ENCODE peak calls at places on chromosome 1, in nine cellular contexts. One of them, this sample, is unnamed.

GRCh38 chr1:81617308-81618027 is 183.3 kb upstream of the ADGRL2 start:
- DNase-seq in D721Med: no peak
- DNase-seq in body of pancreas: no peak
- DNase-seq in T47D: no peak
- DNase-seq in mesenteric fat pad: no peak
- DNase-seq in Karpas-422: no peak
- DNase-seq in stimulated activated CD8-positive, alpha-beta memory T cell treated with anti-CD3 and anti-CD28 coated beads, Interleukin-7, amount 100 ng/mL, for 48 hours: no peak
- DNase-seq in substantia nigra: no peak
- DNase-seq in psoas muscle: no peak
- DNase-seq in this sample: no peak

GRCh38 chr1:241721011-241721410 is 68.9 kb downstream of the WDR64 start:
- DNase-seq in D721Med: no peak
- DNase-seq in body of pancreas: no peak
- DNase-seq in T47D: no peak
- DNase-seq in mesenteric fat pad: no peak
- DNase-seq in Karpas-422: no peak
- DNase-seq in stimulated activated CD8-positive, alpha-beta memory T cell treated with anti-CD3 and anti-CD28 coated beads, Interleukin-7, amount 100 ng/mL, for 48 hours: no peak
- DNase-seq in substantia nigra: no peak
- DNase-seq in psoas muscle: no peak
- DNase-seq in this sample: no peak

GRCh38 chr1:151055581-151055980 is 3.8 kb downstream of the CDC42SE1 start:
- DNase-seq in D721Med: no peak
- DNase-seq in body of pancreas: no peak
- DNase-seq in T47D: no peak
- DNase-seq in mesenteric fat pad: no peak
- DNase-seq in Karpas-422: no peak
- DNase-seq in stimulated activated CD8-positive, alpha-beta memory T cell treated with anti-CD3 and anti-CD28 coated beads, Interleukin-7, amount 100 ng/mL, for 48 hours: no peak
- DNase-seq in substantia nigra: no peak
- DNase-seq in psoas muscle: no peak
- DNase-seq in this sample: no peak

GRCh38 chr1:172430128-172430454 is 9.6 kb downstream of the C1orf105 start:
- DNase-seq in D721Med: no peak
- DNase-seq in body of pancreas: no peak
- DNase-seq in T47D: no peak
- DNase-seq in mesenteric fat pad: no peak
- DNase-seq in Karpas-422: no peak
- DNase-seq in stimulated activated CD8-positive, alpha-beta memory T cell treated with anti-CD3 and anti-CD28 coated beads, Interleukin-7, amount 100 ng/mL, for 48 hours: no peak
- DNase-seq in substantia nigra: no peak
- DNase-seq in psoas muscle: no peak
- DNase-seq in this sample: no peak

GRCh38 chr1:31573261-31573660 is 3.1 kb upstream of the TINAGL1 start:
- DNase-seq in D721Med: no peak
- DNase-seq in body of pancreas: no peak
- DNase-seq in T47D: no peak
- DNase-seq in mesenteric fat pad: peak; percentile 51
- DNase-seq in Karpas-422: no peak
- DNase-seq in stimulated activated CD8-positive, alpha-beta memory T cell treated with anti-CD3 and anti-CD28 coated beads, Interleukin-7, amount 100 ng/mL, for 48 hours: no peak
- DNase-seq in substantia nigra: no peak
- DNase-seq in psoas muscle: no peak
- DNase-seq in this sample: no peak

GRCh38 chr1:191022856-191023255 is 545.2 kb upstream of the BRINP3 start:
- DNase-seq in D721Med: no peak
- DNase-seq in body of pancreas: no peak
- DNase-seq in T47D: no peak
- DNase-seq in mesenteric fat pad: no peak
- DNase-seq in Karpas-422: no peak
- DNase-seq in stimulated activated CD8-positive, alpha-beta memory T cell treated with anti-CD3 and anti-CD28 coated beads, Interleukin-7, amount 100 ng/mL, for 48 hours: no peak
- DNase-seq in substantia nigra: no peak
- DNase-seq in psoas muscle: no peak
- DNase-seq in this sample: no peak

GRCh38 chr1:91940496-91940895 is 8.7 kb upstream of the BRDT start:
- DNase-seq in D721Med: no peak
- DNase-seq in body of pancreas: no peak
- DNase-seq in T47D: no peak
- DNase-seq in mesenteric fat pad: peak; percentile 37
- DNase-seq in Karpas-422: no peak
- DNase-seq in stimulated activated CD8-positive, alpha-beta memory T cell treated with anti-CD3 and anti-CD28 coated beads, Interleukin-7, amount 100 ng/mL, for 48 hours: no peak
- DNase-seq in substantia nigra: no peak
- DNase-seq in psoas muscle: no peak
- DNase-seq in this sample: no peak

GRCh38 chr1:52402860-52403240 is 1.4 kb downstream of the ORC1 start:
- DNase-seq in D721Med: no peak
- DNase-seq in body of pancreas: no peak
- DNase-seq in T47D: no peak
- DNase-seq in mesenteric fat pad: no peak
- DNase-seq in Karpas-422: no peak
- DNase-seq in stimulated activated CD8-positive, alpha-beta memory T cell treated with anti-CD3 and anti-CD28 coated beads, Interleukin-7, amount 100 ng/mL, for 48 hours: no peak
- DNase-seq in substantia nigra: no peak
- DNase-seq in psoas muscle: no peak
- DNase-seq in this sample: no peak

GRCh38 chr1:26200413-26200812 is 10.0 kb downstream of the CATSPER4 start:
- DNase-seq in D721Med: no peak
- DNase-seq in body of pancreas: no peak
- DNase-seq in T47D: no peak
- DNase-seq in mesenteric fat pad: no peak
- DNase-seq in Karpas-422: no peak
- DNase-seq in stimulated activated CD8-positive, alpha-beta memory T cell treated with anti-CD3 and anti-CD28 coated beads, Interleukin-7, amount 100 ng/mL, for 48 hours: no peak
- DNase-seq in substantia nigra: no peak
- DNase-seq in psoas muscle: no peak
- DNase-seq in this sample: no peak

GRCh38 chr1:228393811-228394570 is 12.6 kb downstream of the TRIM11 start:
- DNase-seq in D721Med: no peak
- DNase-seq in body of pancreas: no peak
- DNase-seq in T47D: no peak
- DNase-seq in mesenteric fat pad: no peak
- DNase-seq in Karpas-422: no peak
- DNase-seq in stimulated activated CD8-positive, alpha-beta memory T cell treated with anti-CD3 and anti-CD28 coated beads, Interleukin-7, amount 100 ng/mL, for 48 hours: no peak
- DNase-seq in substantia nigra: no peak
- DNase-seq in psoas muscle: no peak
- DNase-seq in this sample: no peak

This sample was measured in left cardiac atrium.